ENCODE peak calls at places on chromosome 18, in six cellular contexts. M is K562, N is mammary epithelial cell, E is H1, U is HCT116, J is astrocyte. D is an unnamed sample.

GRCh38 chr18:34128436-34128835 is 96.3 kb downstream of the NOL4 start:
- DNase-seq in M (no peak), N (peak; percentile 1), U (no peak), E (no peak), J (peak; percentile 60), D (no peak)

GRCh38 chr18:59996370-59996966 is 96.7 kb downstream of the PMAIP1 start:
- DNase-seq in J (peak; percentile 20), E (no peak), M (peak; percentile 35), U (peak; percentile 59), N (peak; percentile 47), D (peak; percentile 19)

GRCh38 chr18:23998811-23999210 is 15.7 kb upstream of the TTC39C start:
- DNase-seq in J (peak; percentile 24), M (no peak), E (no peak), U (peak; percentile 23), N (peak; percentile 99), D (peak; percentile 55)

GRCh38 chr18:22767653-22768052 is 165.5 kb upstream of the RBBP8 start:
- DNase-seq in N (no peak), M (no peak), J (no peak), U (no peak), E (no peak), D (no peak)

GRCh38 chr18:37962316-37962966 is 396.8 kb upstream of the CELF4 start:
- DNase-seq in M (no peak), J (no peak), N (no peak), U (no peak), E (no peak), D (no peak)

GRCh38 chr18:62588217-62588616 is 65.4 kb downstream of the ZCCHC2 start:
- DNase-seq in M (no peak), N (no peak), J (no peak), U (no peak), E (peak; percentile 40), D (no peak)

GRCh38 chr18:43785145-43785544 is 507.9 kb upstream of the SYT4 start:
- DNase-seq in M (no peak), J (no peak), N (no peak), U (no peak), E (no peak), D (no peak)

GRCh38 chr18:76875390-76876330 is 53.3 kb downstream of the ZNF236 start:
- DNase-seq in N (peak; percentile 20), U (peak; percentile 28), M (peak; percentile 32), J (no peak), E (peak; percentile 76), D (peak; percentile 5)

GRCh38 chr18:59821983-59822382 is 77.8 kb upstream of the PMAIP1 start:
- DNase-seq in E (no peak), U (no peak), N (no peak), M (no peak), J (no peak), D (no peak)

GRCh38 chr18:76398899-76399612 is 96.0 kb downstream of the ZNF516 start:
- DNase-seq in N (peak; percentile 58), E (peak; percentile 90), U (peak; percentile 34), J (peak; percentile 45), M (peak; percentile 79), D (peak; percentile 19)

GRCh38 chr18:9986156-9986930 is 72.5 kb downstream of the VAPA start:
- DNase-seq in U (no peak), J (no peak), N (no peak), E (no peak), M (no peak), D (no peak)

GRCh38 chr18:59729781-59730180 is 32.6 kb upstream of the CCBE1 start:
- DNase-seq in J (no peak), N (peak; percentile 38), M (no peak), E (no peak), U (no peak), D (no peak)

GRCh38 chr18:77078671-77079070 is 53.9 kb downstream of the MBP start:
- DNase-seq in U (no peak), J (no peak), N (no peak), E (no peak), M (no peak), D (no peak)

GRCh38 chr18:69980982-69981804 is 33.5 kb upstream of the CD226 start:
- DNase-seq in N (no peak), E (no peak), U (no peak), M (no peak), J (no peak), D (no peak)

GRCh38 chr18:54358495-54358793 is 738 bp downstream of the C18orf54 start:
- DNase-seq in E (no peak), M (no peak), N (peak; percentile 24), U (no peak), J (no peak), D (no peak)

GRCh38 chr18:66317243-66318090 is 286.4 kb downstream of the CDH19 start:
- DNase-seq in N (no peak), J (no peak), M (no peak), U (no peak), E (no peak), D (no peak)

DNA sequence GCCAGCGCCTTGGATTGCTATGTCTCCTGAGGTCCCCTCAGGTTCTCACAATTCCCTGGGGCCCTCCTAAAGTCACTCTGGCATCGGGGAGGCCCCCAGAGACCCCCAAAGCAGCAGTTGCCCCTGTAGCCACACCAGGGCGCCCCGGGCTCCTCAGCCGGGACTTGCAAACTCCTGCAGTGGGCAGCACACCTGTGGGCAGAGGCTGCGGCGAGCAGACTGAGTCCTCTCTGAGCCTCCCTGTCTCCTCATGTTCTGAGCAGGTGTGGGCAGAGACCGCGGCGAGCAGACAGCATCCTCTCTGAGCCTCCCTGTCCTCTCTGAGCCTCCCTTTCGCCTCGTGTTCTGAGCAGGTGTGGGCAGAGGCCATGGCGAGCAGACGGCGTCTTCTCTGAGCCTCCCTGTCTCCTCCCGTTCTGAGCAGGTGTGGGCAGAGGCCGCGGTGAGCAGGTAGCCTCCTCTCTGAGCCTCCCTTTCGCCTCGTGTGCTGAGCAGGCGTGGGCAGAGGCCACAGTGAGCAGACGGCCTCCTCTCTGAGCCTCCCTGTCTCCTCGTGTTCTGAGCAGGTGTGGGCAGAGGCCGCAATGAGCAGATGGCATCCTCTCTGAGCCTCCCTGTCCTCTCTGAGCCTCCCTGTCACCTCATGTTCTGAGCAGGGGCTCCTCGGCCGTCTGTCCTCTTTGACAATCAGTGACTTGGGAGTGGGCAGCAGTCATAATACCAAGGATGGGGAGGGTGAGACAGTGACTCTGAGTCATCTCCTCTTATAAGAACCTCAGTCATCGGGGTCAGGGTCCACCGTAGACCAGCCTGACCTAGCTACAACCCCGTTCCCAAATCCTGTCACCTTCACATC is 395.2 kb upstream of the SALL3 start:
- DNase-seq in M (no peak), E (no peak), N (no peak), J (no peak), U (no peak), D (no peak)
- H3K9me3 ChIP-seq in M (no peaks in the 10 kb centered on the region), E (peaks cover 3% of the 10 kb centered on the region), N (peaks cover 42% of the 10 kb centered on the region), J (peaks cover 3% of the 10 kb centered on the region), U (no peaks in the 10 kb centered on the region), D (peaks cover 7% of the 10 kb centered on the region)

GRCh38 chr18:13564579-13564978 is 161.8 kb downstream of the FAM210A start:
- DNase-seq in N (no peak), U (no peak), J (no peak), E (no peak), M (no peak), D (no peak)

GRCh38 chr18:13565228-13565627 is 161.1 kb downstream of the FAM210A start:
- DNase-seq in U (no peak), N (no peak), J (no peak), E (no peak), M (no peak), D (no peak)

GRCh38 chr18:13570216-13570615 is 156.1 kb downstream of the FAM210A start:
- DNase-seq in M (no peak), E (no peak), U (no peak), N (no peak), J (no peak), D (no peak)

GRCh38 chr18:13568443-13569392 is 157.6 kb downstream of the FAM210A start:
- DNase-seq in M (no peak), N (no peak), J (no peak), U (no peak), E (no peak), D (no peak)

DNA sequence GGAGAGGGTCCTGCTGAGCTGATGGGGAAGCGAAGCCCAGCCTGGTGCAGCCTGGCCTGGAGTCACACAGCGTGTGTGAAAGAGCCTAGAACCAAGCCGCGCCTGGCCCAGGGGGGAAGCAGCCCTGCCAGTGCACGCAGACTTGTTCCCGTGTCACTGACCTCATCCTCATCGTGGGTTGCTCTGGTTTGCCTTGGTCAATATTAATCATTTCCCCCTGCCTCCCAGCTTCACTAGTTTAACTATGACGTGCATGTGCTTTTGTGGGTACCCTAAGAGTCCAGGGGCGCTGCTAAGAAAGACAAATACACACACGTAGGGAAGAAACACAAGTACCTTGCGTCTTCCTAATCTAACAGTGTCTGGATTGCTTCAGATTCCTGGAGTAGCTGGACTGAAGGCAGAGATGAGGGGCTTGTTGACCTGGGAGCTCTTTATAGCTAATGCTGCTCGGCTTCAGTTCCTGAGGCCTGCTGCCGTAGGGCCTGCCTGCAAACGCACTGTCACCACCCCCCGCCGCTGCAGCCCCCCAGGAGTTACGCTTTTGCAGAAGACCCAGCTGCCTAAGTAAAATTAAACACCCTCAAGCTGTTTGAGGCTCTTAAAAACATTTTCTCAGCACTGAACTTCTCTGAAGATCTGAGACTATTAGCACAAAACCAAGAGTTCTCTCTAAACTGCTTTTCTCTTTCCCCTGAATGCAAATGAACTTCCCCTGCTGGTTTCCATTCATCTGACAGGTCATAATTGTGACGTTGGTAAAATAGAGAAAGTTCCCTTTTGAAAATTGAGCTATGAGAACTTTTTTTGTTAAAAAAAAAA is 159.2 kb downstream of the FAM210A start:
- DNase-seq in E (no peak), U (no peak), M (no peak), N (peak; percentile 5), J (no peak), D (no peak)
- H3K4me3 ChIP-seq in E (no peak overlapping the region), U (no peak overlapping the region), M (no peak overlapping the region), N (no peak overlapping the region), J (no peak overlapping the region), D (no peak overlapping the region)

GRCh38 chr18:57211412-57211750 is 64.5 kb downstream of the BOD1L2 start:
- DNase-seq in J (no peak), M (no peak), E (no peak), N (no peak), U (no peak), D (no peak)
- TF ChIP-seq EZH2 in J (no peak), M (no peak), E (no peak), N (no peak), U (no peak), D (no peak)

DNA sequence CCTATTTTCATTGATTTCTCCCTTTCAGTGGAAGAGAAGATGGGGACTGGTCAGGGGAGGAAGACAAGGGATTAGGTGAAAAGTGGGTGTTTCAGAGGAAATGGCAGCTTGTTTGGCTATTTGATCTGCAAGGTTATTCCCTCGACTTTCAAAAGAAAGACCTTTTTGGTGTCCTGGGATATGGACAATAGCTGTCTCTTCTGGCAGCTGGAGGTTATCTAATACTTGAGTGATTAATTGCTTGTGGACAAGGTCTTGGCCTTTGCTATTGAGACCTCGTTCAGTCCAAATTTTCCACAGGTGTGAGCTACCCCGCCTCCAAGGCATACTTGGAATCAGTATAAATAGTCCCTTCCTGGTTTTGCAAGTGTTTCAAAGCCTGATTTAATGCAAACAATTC is 33.3 kb upstream of the TRAPPC8 start:
- DNase-seq in U (no peak), J (no peak), N (no peak), M (no peak), E (no peak), D (no peak)
- H3K9me3 ChIP-seq in U (peaks cover 5% of the 10 kb centered on the region), J (peaks cover 20% of the 10 kb centered on the region), N (peaks cover 27% of the 10 kb centered on the region), M (peaks cover 9% of the 10 kb centered on the region), E (no peaks in the 10 kb centered on the region), D (peaks cover 9% of the 10 kb centered on the region)

DNA sequence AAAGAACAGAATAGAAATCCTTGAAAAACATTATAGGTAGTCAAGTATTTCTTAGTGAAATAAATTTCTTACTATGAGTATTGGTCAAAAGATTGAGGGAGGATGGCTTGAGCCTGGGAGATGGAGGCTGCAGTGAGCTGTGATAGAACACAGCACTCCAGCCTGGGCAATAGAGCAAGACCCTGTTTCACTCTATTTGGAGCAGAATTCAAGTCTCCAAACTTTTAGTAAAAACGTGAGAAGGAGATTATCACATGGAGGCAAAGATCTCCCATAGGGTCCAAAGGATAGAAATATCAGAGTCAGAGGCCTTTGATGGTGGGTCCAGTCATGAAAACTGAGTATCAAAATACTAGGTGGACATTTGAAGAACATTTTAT is 2.4 kb upstream of the MYL12A start:
- DNase-seq in M (no peak), J (no peak), E (no peak), U (no peak), N (no peak), D (no peak)
- H3K4me3 ChIP-seq in M (peak overlapping the region; percentile 92), J (peak overlapping the region; percentile 99), E (peak overlapping the region; percentile 91), U (no peak overlapping the region), N (peak overlapping the region; percentile 46), D (no peak overlapping the region)